ENCODE peak calls at places on chromosomes 12 and 14, in six cellular contexts. One of them, this sample, is unnamed.

GRCh38 chr12:94225924-94226630 is 77.7 kb downstream of the PLXNC1 start:
- DNase-seq in K562: no peak
- DNase-seq in endothelial cell of umbilical vein: no peak
- DNase-seq in sigmoid colon: no peak
- DNase-seq in HCT116: no peak
- DNase-seq in stomach: no peak
- DNase-seq in this sample: no peak

GRCh38 chr14:85333313-85333712 is 196.6 kb upstream of the FLRT2 start:
- DNase-seq in sigmoid colon: no peak
- DNase-seq in stomach: peak
- DNase-seq in HCT116: no peak
- DNase-seq in endothelial cell of umbilical vein: peak
- DNase-seq in K562: no peak
- DNase-seq in this sample: no peak

GRCh38 chr12:29149691-29150382 is 759 bp downstream of the FAR2 start:
- DNase-seq in sigmoid colon: peak
- DNase-seq in HCT116: no peak
- DNase-seq in endothelial cell of umbilical vein: no peak
- DNase-seq in stomach: no peak
- DNase-seq in K562: no peak
- DNase-seq in this sample: peak

GRCh38 chr14:101174980-101175606 is 271.6 kb upstream of the RTL1 start:
- DNase-seq in HCT116: no peak
- DNase-seq in K562: no peak
- DNase-seq in sigmoid colon: no peak
- DNase-seq in endothelial cell of umbilical vein: no peak
- DNase-seq in stomach: no peak
- DNase-seq in this sample: no peak

GRCh38 chr12:110741371-110741770 is 1.3 kb downstream of the PPP1CC start:
- DNase-seq in stomach: no peak
- DNase-seq in K562: no peak
- DNase-seq in endothelial cell of umbilical vein: peak
- DNase-seq in sigmoid colon: no peak
- DNase-seq in HCT116: no peak
- DNase-seq in this sample: no peak

GRCh38 chr14:75724414-75725204 is 63.6 kb downstream of the TTLL5 start:
- DNase-seq in stomach: no peak
- DNase-seq in endothelial cell of umbilical vein: no peak
- DNase-seq in sigmoid colon: no peak
- DNase-seq in HCT116: no peak
- DNase-seq in K562: no peak
- DNase-seq in this sample: no peak

GRCh38 chr14:26730929-26731618 is 133.2 kb upstream of the NOVA1 start:
- DNase-seq in sigmoid colon: no peak
- DNase-seq in endothelial cell of umbilical vein: peak
- DNase-seq in HCT116: no peak
- DNase-seq in stomach: no peak
- DNase-seq in K562: peak
- DNase-seq in this sample: no peak

GRCh38 chr12:47946413-47947107 is 16.8 kb upstream of the TMEM106C start:
- DNase-seq in endothelial cell of umbilical vein: no peak
- DNase-seq in HCT116: no peak
- DNase-seq in K562: no peak
- DNase-seq in sigmoid colon: peak
- DNase-seq in stomach: no peak
- DNase-seq in this sample: no peak

GRCh38 chr12:81369175-81369574 is 291.3 kb downstream of the ACSS3 start:
- DNase-seq in K562: no peak
- DNase-seq in HCT116: no peak
- DNase-seq in endothelial cell of umbilical vein: no peak
- DNase-seq in stomach: no peak
- DNase-seq in sigmoid colon: no peak
- DNase-seq in this sample: no peak

GRCh38 chr12:91556909-91557308 is 374.3 kb upstream of the DCN start:
- DNase-seq in K562: no peak
- DNase-seq in stomach: no peak
- DNase-seq in endothelial cell of umbilical vein: no peak
- DNase-seq in HCT116: no peak
- DNase-seq in sigmoid colon: no peak
- DNase-seq in this sample: no peak

DNA sequence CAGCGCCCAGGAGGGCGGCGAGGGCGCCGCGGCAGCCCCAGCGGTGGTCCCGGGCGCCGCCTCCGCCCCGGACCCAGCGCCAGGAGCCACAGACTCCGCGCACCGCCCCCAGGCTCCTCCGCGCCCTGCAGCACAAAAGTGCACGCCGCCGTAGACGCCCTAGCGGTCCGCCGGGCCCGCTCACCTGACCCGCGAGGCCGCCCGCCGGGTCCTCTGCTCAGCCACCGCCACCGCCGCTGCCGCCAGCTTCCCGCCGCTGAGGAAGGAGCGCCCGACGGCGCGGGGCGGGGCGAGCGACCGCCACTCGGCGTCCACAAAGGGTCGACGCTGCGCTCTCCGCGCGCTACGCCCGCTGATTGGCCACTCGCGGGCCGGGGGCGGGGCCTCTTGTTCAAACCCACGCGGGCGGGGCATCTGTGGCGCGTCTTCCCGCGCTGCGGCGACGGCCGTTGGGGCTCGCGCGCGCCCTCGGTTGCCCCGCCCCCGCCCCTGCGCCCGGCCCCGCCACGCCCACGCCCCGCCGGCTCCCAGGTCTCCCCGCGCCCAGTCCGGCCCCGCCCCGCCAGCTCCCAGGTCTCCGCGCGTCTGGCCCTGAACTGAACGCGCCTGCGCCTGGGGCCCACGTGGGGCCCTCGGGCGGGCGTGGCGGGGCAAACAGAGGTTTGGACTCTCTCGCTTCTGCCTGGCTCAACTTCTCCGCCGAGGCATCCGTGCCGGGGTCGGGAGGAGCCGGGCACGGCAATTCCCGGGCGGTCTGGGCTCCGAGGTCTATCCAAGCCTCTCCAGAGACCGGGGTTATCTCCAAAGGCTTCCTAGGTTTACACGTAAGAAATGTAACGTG is at the start of gene CDCA4:
- DNase-seq in sigmoid colon: peak
- DNase-seq in HCT116: peak
- DNase-seq in endothelial cell of umbilical vein: peak
- DNase-seq in stomach: peak
- DNase-seq in K562: peak
- DNase-seq in this sample: peak
- TF ChIP-seq POLR2AphosphoS5 in sigmoid colon: peak
- TF ChIP-seq POLR2AphosphoS5 in HCT116: peak
- TF ChIP-seq POLR2AphosphoS5 in endothelial cell of umbilical vein: peak
- TF ChIP-seq POLR2AphosphoS5 in stomach: peak
- TF ChIP-seq POLR2AphosphoS5 in K562: peak
- TF ChIP-seq POLR2AphosphoS5 in this sample: peak

DNA sequence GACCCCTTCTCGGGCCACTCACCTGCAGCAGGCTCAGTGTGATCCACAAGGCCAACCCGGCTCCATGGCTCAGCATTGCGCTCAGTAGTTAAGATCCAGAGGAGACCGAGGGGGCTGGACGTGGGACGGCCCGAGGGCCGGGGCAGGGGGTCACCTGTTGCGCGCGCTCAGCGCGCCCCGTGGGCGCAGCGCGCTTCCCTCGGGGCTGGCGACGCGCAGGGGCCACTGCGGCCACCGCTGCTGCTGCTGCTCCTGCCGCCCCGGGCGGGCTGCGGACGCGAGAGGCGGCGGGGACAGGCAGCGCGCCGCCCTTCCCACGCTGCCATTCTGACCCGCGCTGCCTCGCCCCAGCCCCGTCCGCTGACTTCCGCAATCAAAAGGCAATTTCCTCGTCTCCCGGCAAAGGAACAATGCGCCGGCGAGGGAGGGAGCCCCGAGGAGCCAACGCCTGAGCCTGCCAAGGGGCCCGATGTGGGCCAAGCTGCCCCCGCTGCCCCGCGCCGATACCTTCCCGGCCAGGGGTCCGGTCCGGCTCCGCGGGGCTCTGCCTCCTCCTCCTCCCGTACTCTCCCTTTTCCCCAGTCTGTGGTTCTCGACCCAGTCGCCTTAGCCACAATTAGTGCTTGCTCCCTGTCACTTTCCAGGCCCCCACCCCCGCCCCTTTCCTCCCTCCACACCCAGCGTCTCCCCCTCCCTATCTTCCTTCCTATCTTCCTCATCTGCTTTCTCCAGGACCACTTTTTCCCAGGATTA is 27.3 kb downstream of the PTPRB start:
- DNase-seq in sigmoid colon: peak
- DNase-seq in endothelial cell of umbilical vein: peak
- DNase-seq in K562: peak
- DNase-seq in stomach: peak
- DNase-seq in HCT116: no peak
- DNase-seq in this sample: no peak
- TF ChIP-seq POLR2A in sigmoid colon: no peak
- TF ChIP-seq POLR2A in endothelial cell of umbilical vein: peak
- TF ChIP-seq POLR2A in K562: no peak
- TF ChIP-seq POLR2A in stomach: no peak
- TF ChIP-seq POLR2A in HCT116: no peak
- TF ChIP-seq POLR2A in this sample: no peak

GRCh38 chr14:22852940-22853767 is 16.8 kb downstream of the MMP14 start:
- DNase-seq in sigmoid colon: peak
- DNase-seq in stomach: peak
- DNase-seq in endothelial cell of umbilical vein: peak
- DNase-seq in HCT116: peak
- DNase-seq in K562: peak
- DNase-seq in this sample: peak
- TF ChIP-seq POLR2AphosphoS5 in sigmoid colon: peak
- TF ChIP-seq POLR2AphosphoS5 in stomach: no peak
- TF ChIP-seq POLR2AphosphoS5 in endothelial cell of umbilical vein: no peak
- TF ChIP-seq POLR2AphosphoS5 in HCT116: peak
- TF ChIP-seq POLR2AphosphoS5 in K562: no peak
- TF ChIP-seq POLR2AphosphoS5 in this sample: no peak

DNA sequence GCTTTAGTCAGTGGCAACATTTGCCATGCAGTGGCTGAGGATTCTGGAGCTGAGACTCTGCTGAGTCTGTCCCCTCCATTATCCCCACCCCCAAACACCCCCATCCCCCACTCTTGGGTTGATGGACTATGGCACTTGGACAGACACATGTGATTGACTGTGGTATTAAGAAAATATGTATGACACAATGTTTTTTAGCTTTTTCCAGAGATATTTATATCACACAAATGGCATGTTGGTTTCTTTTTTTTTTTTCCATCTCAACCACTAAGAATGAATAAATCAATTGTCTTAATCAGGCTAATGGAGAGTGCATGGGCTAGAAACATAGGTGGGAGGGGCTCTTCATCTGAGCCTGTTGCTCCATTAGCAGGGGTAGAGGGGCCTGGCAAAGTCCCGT is 30.7 kb upstream of the MAP1LC3B2 start:
- DNase-seq in sigmoid colon: no peak
- DNase-seq in stomach: no peak
- DNase-seq in endothelial cell of umbilical vein: no peak
- DNase-seq in K562: no peak
- DNase-seq in HCT116: no peak
- DNase-seq in this sample: no peak
- TF ChIP-seq POLR2A in sigmoid colon: no peak
- TF ChIP-seq POLR2A in stomach: no peak
- TF ChIP-seq POLR2A in endothelial cell of umbilical vein: no peak
- TF ChIP-seq POLR2A in K562: no peak
- TF ChIP-seq POLR2A in HCT116: no peak
- TF ChIP-seq POLR2A in this sample: no peak

DNA sequence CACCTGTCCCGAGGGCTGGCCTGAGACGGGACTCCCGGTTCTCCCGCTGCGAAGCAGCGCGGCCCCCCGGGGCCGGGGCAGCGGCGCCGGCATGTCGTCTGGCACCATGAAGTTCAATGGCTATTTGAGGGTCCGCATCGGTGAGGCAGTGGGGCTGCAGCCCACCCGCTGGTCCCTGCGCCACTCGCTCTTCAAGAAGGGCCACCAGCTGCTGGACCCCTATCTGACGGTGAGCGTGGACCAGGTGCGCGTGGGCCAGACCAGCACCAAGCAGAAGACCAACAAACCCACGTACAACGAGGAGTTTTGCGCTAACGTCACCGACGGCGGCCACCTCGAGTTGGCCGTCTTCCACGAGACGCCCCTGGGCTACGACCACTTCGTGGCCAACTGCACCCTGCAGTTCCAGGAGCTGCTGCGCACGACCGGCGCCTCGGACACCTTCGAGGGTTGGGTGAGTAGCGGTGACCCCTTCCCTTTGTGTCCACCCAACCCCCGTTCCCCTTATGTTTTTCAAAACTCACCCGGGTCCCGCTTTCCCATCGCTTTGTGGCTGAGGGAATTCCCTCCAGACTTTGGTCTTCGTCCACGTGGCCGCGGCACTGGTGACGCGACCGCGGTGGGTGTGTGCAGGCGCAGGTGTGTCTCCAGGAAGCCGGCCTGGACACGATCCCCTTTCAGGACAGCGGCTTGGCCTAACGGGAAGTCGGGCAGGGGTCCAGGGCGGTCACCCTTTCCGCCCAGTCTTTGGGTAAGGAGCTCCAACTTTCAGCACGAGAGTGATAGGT is 826 bp downstream of the PRKCH start:
- DNase-seq in sigmoid colon: peak
- DNase-seq in endothelial cell of umbilical vein: no peak
- DNase-seq in HCT116: no peak
- DNase-seq in stomach: peak
- DNase-seq in K562: no peak
- DNase-seq in this sample: no peak
- TF ChIP-seq POLR2AphosphoS5 in sigmoid colon: no peak
- TF ChIP-seq POLR2AphosphoS5 in endothelial cell of umbilical vein: no peak
- TF ChIP-seq POLR2AphosphoS5 in HCT116: no peak
- TF ChIP-seq POLR2AphosphoS5 in stomach: peak
- TF ChIP-seq POLR2AphosphoS5 in K562: no peak
- TF ChIP-seq POLR2AphosphoS5 in this sample: no peak

DNA sequence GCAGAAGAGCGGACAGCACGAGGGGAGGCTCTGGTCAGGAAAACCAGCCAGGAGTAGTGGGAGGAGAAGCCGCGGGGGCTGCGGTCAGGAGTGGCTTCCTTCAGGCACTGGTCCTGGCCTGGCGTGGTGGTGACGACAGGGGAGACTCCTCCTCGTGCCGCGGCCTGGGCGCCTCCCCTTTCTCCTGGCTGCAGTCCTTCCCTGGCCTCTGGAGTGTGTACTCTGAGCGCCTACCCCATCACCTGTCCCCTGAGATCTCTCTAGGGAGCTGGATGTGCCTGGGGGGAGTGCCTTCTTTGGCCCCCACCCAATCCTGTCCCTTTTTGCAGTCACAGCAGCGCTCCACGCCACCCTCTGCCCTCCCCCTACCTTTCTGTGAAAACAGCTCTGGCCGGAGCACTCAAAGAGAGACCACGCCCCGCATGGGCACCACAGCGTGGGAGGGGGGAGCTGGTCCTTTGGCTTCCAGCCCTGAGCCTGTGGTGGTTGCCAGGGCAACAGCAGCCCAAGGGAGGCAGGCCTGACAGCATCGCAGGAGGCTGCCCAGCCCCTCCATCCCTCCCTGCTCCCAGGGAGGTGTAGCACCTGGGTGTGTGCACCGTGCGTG is 125.9 kb downstream of the CALM1 start:
- DNase-seq in sigmoid colon: peak
- DNase-seq in stomach: peak
- DNase-seq in HCT116: no peak
- DNase-seq in K562: no peak
- DNase-seq in endothelial cell of umbilical vein: no peak
- DNase-seq in this sample: no peak
- TF ChIP-seq POLR2A in sigmoid colon: peak
- TF ChIP-seq POLR2A in stomach: no peak
- TF ChIP-seq POLR2A in HCT116: no peak
- TF ChIP-seq POLR2A in K562: no peak
- TF ChIP-seq POLR2A in endothelial cell of umbilical vein: no peak
- TF ChIP-seq POLR2A in this sample: no peak

GRCh38 chr12:4287325-4288290 is 14.0 kb downstream of the CCND2 start:
- DNase-seq in HCT116: no peak
- DNase-seq in stomach: no peak
- DNase-seq in endothelial cell of umbilical vein: no peak
- DNase-seq in sigmoid colon: no peak
- DNase-seq in K562: no peak
- DNase-seq in this sample: no peak
- TF ChIP-seq POLR2AphosphoS5 in HCT116: no peak
- TF ChIP-seq POLR2AphosphoS5 in stomach: no peak
- TF ChIP-seq POLR2AphosphoS5 in endothelial cell of umbilical vein: no peak
- TF ChIP-seq POLR2AphosphoS5 in sigmoid colon: no peak
- TF ChIP-seq POLR2AphosphoS5 in K562: no peak
- TF ChIP-seq POLR2AphosphoS5 in this sample: no peak